ENCODE peak calls at places on chromosomes 6 and 20, in five cellular contexts. One of them, this sample, is unnamed.

GRCh38 chr20:34824861-34825529 is 456 bp downstream of the NCOA6 start:
- DNase-seq in AG04449: no peak
- DNase-seq in fibroblast of mammary gland: peak; percentile 16
- DNase-seq in GM12878: no peak
- DNase-seq in breast epithelium: no peak
- DNase-seq in this sample: peak; percentile 3

GRCh38 chr20:52552181-52552872 is 360.7 kb upstream of the ZFP64 start:
- DNase-seq in breast epithelium: no peak
- DNase-seq in AG04449: peak; percentile 12
- DNase-seq in GM12878: no peak
- DNase-seq in fibroblast of mammary gland: peak; percentile 59
- DNase-seq in this sample: peak; percentile 32

GRCh38 chr6:155185544-155185943 is 78.3 kb upstream of the CLDN20 start:
- DNase-seq in breast epithelium: no peak
- DNase-seq in GM12878: no peak
- DNase-seq in fibroblast of mammary gland: peak; percentile 35
- DNase-seq in AG04449: no peak
- DNase-seq in this sample: no peak

GRCh38 chr20:17712708-17713107 is 12.9 kb downstream of the BANF2 start:
- DNase-seq in AG04449: no peak
- DNase-seq in fibroblast of mammary gland: no peak
- DNase-seq in GM12878: no peak
- DNase-seq in breast epithelium: no peak
- DNase-seq in this sample: no peak

GRCh38 chr6:42176981-42177380 is 3.8 kb downstream of the GUCA1A start:
- DNase-seq in GM12878: no peak
- DNase-seq in fibroblast of mammary gland: no peak
- DNase-seq in breast epithelium: no peak
- DNase-seq in AG04449: no peak
- DNase-seq in this sample: no peak

GRCh38 chr6:106974999-106975698 is 620 bp upstream of the CD24 start:
- DNase-seq in fibroblast of mammary gland: peak; percentile 4
- DNase-seq in GM12878: no peak
- DNase-seq in breast epithelium: peak; percentile 69
- DNase-seq in AG04449: no peak
- DNase-seq in this sample: no peak

GRCh38 chr6:43171284-43172126 is 436 bp downstream of the SRF start:
- DNase-seq in breast epithelium: no peak
- DNase-seq in fibroblast of mammary gland: no peak
- DNase-seq in GM12878: no peak
- DNase-seq in AG04449: no peak
- DNase-seq in this sample: no peak

GRCh38 chr6:154510144-154510905 is at the start of gene CNKSR3:
- DNase-seq in GM12878: no peak
- DNase-seq in AG04449: peak; percentile 57
- DNase-seq in fibroblast of mammary gland: peak; percentile 91
- DNase-seq in breast epithelium: peak; percentile 76
- DNase-seq in this sample: peak; percentile 89

GRCh38 chr6:6842301-6842700 is 253.8 kb downstream of the LY86 start:
- DNase-seq in fibroblast of mammary gland: no peak
- DNase-seq in GM12878: no peak
- DNase-seq in AG04449: no peak
- DNase-seq in breast epithelium: no peak
- DNase-seq in this sample: no peak

GRCh38 chr6:90538651-90539050 is 48.2 kb downstream of the MAP3K7 start:
- DNase-seq in fibroblast of mammary gland: no peak
- DNase-seq in breast epithelium: no peak
- DNase-seq in GM12878: no peak
- DNase-seq in AG04449: no peak
- DNase-seq in this sample: no peak

GRCh38 chr6:63637865-63638445 is 2.4 kb downstream of the PHF3 start:
- DNase-seq in AG04449: no peak
- DNase-seq in GM12878: no peak
- DNase-seq in fibroblast of mammary gland: no peak
- DNase-seq in breast epithelium: no peak
- DNase-seq in this sample: no peak

GRCh38 chr6:50922579-50923525 is 104.2 kb downstream of the TFAP2B start:
- DNase-seq in AG04449: no peak
- DNase-seq in breast epithelium: no peak
- DNase-seq in fibroblast of mammary gland: no peak
- DNase-seq in GM12878: no peak
- DNase-seq in this sample: no peak

GRCh38 chr6:72635636-72636035 is 13.8 kb downstream of the KCNQ5 start:
- DNase-seq in GM12878: no peak
- DNase-seq in breast epithelium: no peak
- DNase-seq in AG04449: no peak
- DNase-seq in fibroblast of mammary gland: no peak
- DNase-seq in this sample: no peak

GRCh38 chr20:8287328-8287727 is 155.3 kb downstream of the PLCB1 start:
- DNase-seq in GM12878: no peak
- DNase-seq in breast epithelium: no peak
- DNase-seq in AG04449: no peak
- DNase-seq in fibroblast of mammary gland: no peak
- DNase-seq in this sample: no peak

GRCh38 chr20:64119301-64119680 is 11.9 kb upstream of the NPBWR2 start:
- DNase-seq in AG04449: no peak
- DNase-seq in GM12878: no peak
- DNase-seq in breast epithelium: no peak
- DNase-seq in fibroblast of mammary gland: no peak
- DNase-seq in this sample: no peak

GRCh38 chr6:20366082-20366834 is 35.4 kb upstream of the E2F3 start:
- DNase-seq in fibroblast of mammary gland: no peak
- DNase-seq in breast epithelium: peak; percentile 59
- DNase-seq in AG04449: no peak
- DNase-seq in GM12878: no peak
- DNase-seq in this sample: no peak

GRCh38 chr6:40668203-40668602 is 81.0 kb upstream of the LRFN2 start:
- DNase-seq in GM12878: no peak
- DNase-seq in breast epithelium: no peak
- DNase-seq in AG04449: no peak
- DNase-seq in fibroblast of mammary gland: no peak
- DNase-seq in this sample: no peak

GRCh38 chr20:63103402-63104311 is 96.9 kb upstream of the BHLHE23 start:
- DNase-seq in breast epithelium: no peak
- DNase-seq in AG04449: no peak
- DNase-seq in GM12878: no peak
- DNase-seq in fibroblast of mammary gland: peak; percentile 7
- DNase-seq in this sample: no peak

GRCh38 chr20:14799671-14800070 is 462.3 kb upstream of the FLRT3 start:
- DNase-seq in AG04449: no peak
- DNase-seq in breast epithelium: no peak
- DNase-seq in GM12878: no peak
- DNase-seq in fibroblast of mammary gland: no peak
- DNase-seq in this sample: no peak

GRCh38 chr6:149053848-149054558 is 263.5 kb upstream of the TAB2 start:
- DNase-seq in AG04449: no peak
- DNase-seq in GM12878: no peak
- DNase-seq in breast epithelium: no peak
- DNase-seq in fibroblast of mammary gland: no peak
- DNase-seq in this sample: no peak

GRCh38 chr20:56247954-56248782 is at the start of gene MC3R:
- DNase-seq in AG04449: no peak
- DNase-seq in breast epithelium: peak; percentile 60
- DNase-seq in GM12878: no peak
- DNase-seq in fibroblast of mammary gland: peak; percentile 40
- DNase-seq in this sample: no peak

GRCh38 chr6:160293844-160294243 is 35.2 kb upstream of the SLC22A2 start:
- DNase-seq in breast epithelium: no peak
- DNase-seq in GM12878: no peak
- DNase-seq in AG04449: no peak
- DNase-seq in fibroblast of mammary gland: no peak
- DNase-seq in this sample: peak; percentile 22

GRCh38 chr20:48782073-48782472 is 45.7 kb downstream of the PREX1 start:
- DNase-seq in GM12878: no peak
- DNase-seq in breast epithelium: no peak
- DNase-seq in fibroblast of mammary gland: no peak
- DNase-seq in AG04449: no peak
- DNase-seq in this sample: no peak

GRCh38 chr20:13022401-13023170 is 13.8 kb downstream of the SPTLC3 start:
- DNase-seq in GM12878: no peak
- DNase-seq in fibroblast of mammary gland: peak; percentile 91
- DNase-seq in AG04449: no peak
- DNase-seq in breast epithelium: no peak
- DNase-seq in this sample: peak; percentile 73

GRCh38 chr6:26103141-26103769 is 16.0 kb downstream of the HFE start:
- DNase-seq in GM12878: no peak
- DNase-seq in AG04449: no peak
- DNase-seq in fibroblast of mammary gland: peak; percentile 64
- DNase-seq in breast epithelium: no peak
- DNase-seq in this sample: no peak

GRCh38 chr6:10401004-10401536 is 13.8 kb downstream of the TFAP2A start:
- DNase-seq in AG04449: no peak
- DNase-seq in GM12878: no peak
- DNase-seq in fibroblast of mammary gland: no peak
- DNase-seq in breast epithelium: no peak
- DNase-seq in this sample: no peak

GRCh38 chr6:10403385-10404106 is 11.3 kb downstream of the TFAP2A start:
- DNase-seq in GM12878: no peak
- DNase-seq in AG04449: peak; percentile 67
- DNase-seq in breast epithelium: no peak
- DNase-seq in fibroblast of mammary gland: peak; percentile 62
- DNase-seq in this sample: peak; percentile 25

GRCh38 chr6:10401632-10402223 is 13.1 kb downstream of the TFAP2A start:
- DNase-seq in breast epithelium: no peak
- DNase-seq in GM12878: no peak
- DNase-seq in fibroblast of mammary gland: no peak
- DNase-seq in AG04449: no peak
- DNase-seq in this sample: no peak

GRCh38 chr6:10404107-10404798 is 10.6 kb downstream of the TFAP2A start:
- DNase-seq in GM12878: peak; percentile 79
- DNase-seq in breast epithelium: peak; percentile 95
- DNase-seq in fibroblast of mammary gland: peak; percentile 85
- DNase-seq in AG04449: no peak
- DNase-seq in this sample: peak; percentile 71

DNA sequence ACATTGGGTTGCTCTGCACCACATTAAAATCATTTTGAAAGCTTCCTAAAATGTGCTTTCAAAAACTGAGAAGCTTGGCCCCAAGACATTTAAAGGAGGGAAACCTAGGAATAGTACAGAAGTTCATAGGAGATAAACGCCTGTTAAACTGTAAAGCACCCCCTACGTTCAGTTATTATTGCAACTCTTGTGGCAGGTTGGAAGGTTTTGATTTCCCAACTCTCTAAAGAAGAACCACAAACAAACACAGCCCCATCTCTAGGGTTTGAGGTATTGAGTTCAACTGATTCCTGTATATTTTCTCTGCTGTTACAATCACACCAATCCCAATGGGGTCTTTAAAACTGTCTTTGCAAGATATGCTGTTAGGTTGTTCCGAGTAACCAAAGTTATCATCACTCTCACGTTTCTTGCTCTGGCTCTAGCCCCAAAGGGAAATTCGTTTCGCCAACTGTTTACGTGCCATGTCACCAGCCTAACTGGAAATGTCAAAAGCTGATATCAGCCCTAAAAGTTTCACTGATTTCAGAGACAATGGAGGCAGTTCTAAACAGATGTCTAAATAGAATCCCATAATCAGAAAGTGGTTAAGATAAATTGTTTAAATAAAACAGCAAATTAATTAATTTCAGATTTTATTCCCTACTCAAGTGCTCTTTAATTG is 12.1 kb downstream of the TFAP2A start:
- DNase-seq in AG04449: no peak
- DNase-seq in fibroblast of mammary gland: no peak
- DNase-seq in GM12878: no peak
- DNase-seq in breast epithelium: no peak
- DNase-seq in this sample: no peak
- H3K4me3 ChIP-seq in AG04449: no peak overlapping the region
- H3K4me3 ChIP-seq in fibroblast of mammary gland: no peak overlapping the region
- H3K4me3 ChIP-seq in GM12878: no peak overlapping the region
- H3K4me3 ChIP-seq in breast epithelium: no peak overlapping the region
- H3K4me3 ChIP-seq in this sample: no peak overlapping the region

GRCh38 chr6:31825553-31825952 is 2.0 kb upstream of the HSPA1B start:
- DNase-seq in GM12878: no peak
- DNase-seq in AG04449: no peak
- DNase-seq in breast epithelium: no peak
- DNase-seq in fibroblast of mammary gland: no peak
- DNase-seq in this sample: no peak
- H3K4me3 ChIP-seq in GM12878: peak overlapping the region; percentile 6
- H3K4me3 ChIP-seq in AG04449: no peak overlapping the region
- H3K4me3 ChIP-seq in breast epithelium: peak overlapping the region; percentile 66
- H3K4me3 ChIP-seq in fibroblast of mammary gland: no peak overlapping the region
- H3K4me3 ChIP-seq in this sample: no peak overlapping the region

GRCh38 chr6:87922947-87923330 is 124.7 kb upstream of the SPACA1 start:
- DNase-seq in fibroblast of mammary gland: no peak
- DNase-seq in AG04449: no peak
- DNase-seq in breast epithelium: no peak
- DNase-seq in GM12878: peak; percentile 86
- DNase-seq in this sample: no peak
- H3K4me3 ChIP-seq in fibroblast of mammary gland: no peak overlapping the region
- H3K4me3 ChIP-seq in AG04449: no peak overlapping the region
- H3K4me3 ChIP-seq in breast epithelium: no peak overlapping the region
- H3K4me3 ChIP-seq in GM12878: no peak overlapping the region
- H3K4me3 ChIP-seq in this sample: no peak overlapping the region

DNA sequence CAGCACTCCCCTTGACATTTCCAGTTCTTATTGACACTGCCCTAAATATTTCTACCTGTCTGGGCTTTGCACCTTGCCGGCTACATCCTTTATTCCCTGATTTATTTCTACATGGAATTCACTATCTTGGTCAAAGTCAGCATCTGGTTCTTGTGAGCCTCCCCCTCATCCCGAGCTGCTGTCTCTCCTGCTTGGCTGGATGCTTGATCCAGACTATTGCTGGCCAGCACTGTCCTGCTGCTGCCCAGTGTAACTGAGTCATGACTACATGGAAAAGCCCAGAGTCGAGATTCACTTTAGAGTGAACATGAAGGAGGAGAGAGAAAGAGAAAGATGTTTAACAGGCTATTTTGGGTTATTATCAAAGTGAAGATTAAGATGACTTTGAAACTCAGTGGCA is 142.2 kb downstream of the OPN5 start:
- DNase-seq in fibroblast of mammary gland: peak; percentile 2
- DNase-seq in GM12878: no peak
- DNase-seq in AG04449: no peak
- DNase-seq in breast epithelium: no peak
- DNase-seq in this sample: no peak
- H3K4me3 ChIP-seq in fibroblast of mammary gland: no peak overlapping the region
- H3K4me3 ChIP-seq in GM12878: no peak overlapping the region
- H3K4me3 ChIP-seq in AG04449: no peak overlapping the region
- H3K4me3 ChIP-seq in breast epithelium: no peak overlapping the region
- H3K4me3 ChIP-seq in this sample: no peak overlapping the region

DNA sequence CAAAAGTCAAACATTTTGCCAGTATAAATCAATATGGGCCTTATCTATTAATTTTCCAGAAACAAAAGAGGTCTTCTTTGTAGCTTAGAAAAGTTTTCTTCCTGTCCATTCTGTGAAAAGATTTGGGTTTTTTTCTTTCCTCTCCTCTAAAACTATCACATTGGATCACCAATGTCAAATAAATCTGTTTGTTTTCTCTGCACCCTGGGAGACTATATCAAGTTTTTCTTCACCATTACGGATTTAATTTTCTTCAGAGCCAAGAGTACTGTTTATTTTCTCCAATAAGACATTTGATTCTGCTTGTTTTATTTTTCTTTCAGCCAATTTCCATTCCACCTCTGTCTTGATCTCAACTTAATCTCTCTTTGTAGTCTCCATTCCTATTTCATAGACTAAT is 1.9 kb upstream of the LZTS3 start:
- DNase-seq in fibroblast of mammary gland: no peak
- DNase-seq in breast epithelium: no peak
- DNase-seq in GM12878: no peak
- DNase-seq in AG04449: no peak
- DNase-seq in this sample: no peak
- H3K4me3 ChIP-seq in fibroblast of mammary gland: no peak overlapping the region
- H3K4me3 ChIP-seq in breast epithelium: peak overlapping the region; percentile 78
- H3K4me3 ChIP-seq in GM12878: no peak overlapping the region
- H3K4me3 ChIP-seq in AG04449: no peak overlapping the region
- H3K4me3 ChIP-seq in this sample: no peak overlapping the region

GRCh38 chr6:132797975-132798819 is at the start of gene SLC18B1:
- DNase-seq in fibroblast of mammary gland: no peak
- DNase-seq in AG04449: no peak
- DNase-seq in breast epithelium: no peak
- DNase-seq in GM12878: no peak
- DNase-seq in this sample: no peak
- H3K4me3 ChIP-seq in fibroblast of mammary gland: peak within 1 kb of the TSS; percentile 64
- H3K4me3 ChIP-seq in AG04449: peak within 1 kb of the TSS; percentile 73
- H3K4me3 ChIP-seq in breast epithelium: no peak within 1 kb of the TSS
- H3K4me3 ChIP-seq in GM12878: peak within 1 kb of the TSS; percentile 82
- H3K4me3 ChIP-seq in this sample: peak within 1 kb of the TSS; percentile 72

This sample was measured in skeletal muscle cell.